ENCODE peak calls at places on chromosomes 2 and 18, in four cellular contexts. E, A, R and V are unnamed samples.

GRCh38 chr18:35730738-35731370 is 149.3 kb downstream of the GALNT1 start:
- DNase-seq in E (no peak), A (no peak), R (no peak), V (no peak)

GRCh38 chr2:85156141-85156540 is 22.9 kb downstream of the TCF7L1 start:
- DNase-seq in E (no peak), A (no peak), R (no peak), V (no peak)

GRCh38 chr2:20186078-20186854 is 38.7 kb downstream of the SDC1 start:
- DNase-seq in E (no peak), A (no peak), R (no peak), V (no peak)

GRCh38 chr2:25844089-25844488 is 34.2 kb downstream of the ASXL2 start:
- DNase-seq in E (no peak), A (no peak), R (no peak), V (no peak)

GRCh38 chr18:55264108-55264507 is 304.8 kb upstream of the CCDC68 start:
- DNase-seq in E (no peak), A (no peak), R (no peak), V (no peak)

GRCh38 chr2:221100467-221101089 is 471.5 kb downstream of the EPHA4 start:
- DNase-seq in E (no peak), A (no peak), R (no peak), V (no peak)

GRCh38 chr2:31248139-31248538 is 14.2 kb downstream of the EHD3 start:
- DNase-seq in E (no peak), A (no peak), R (no peak), V (no peak)

GRCh38 chr2:230097841-230098240 is 29.1 kb upstream of the SLC16A14 start:
- DNase-seq in E (no peak), A (no peak), R (no peak), V (no peak)

GRCh38 chr2:168155680-168156079 is 91.7 kb downstream of the STK39 start:
- DNase-seq in E (no peak), A (no peak), R (no peak), V (no peak)

GRCh38 chr2:147327636-147328035 is 517.2 kb upstream of the ACVR2A start:
- DNase-seq in E (no peak), A (no peak), R (no peak), V (no peak)

GRCh38 chr2:217749009-217749408 is 253.8 kb downstream of the TNS1 start:
- DNase-seq in E (no peak), A (no peak), R (no peak), V (no peak)

GRCh38 chr18:11246466-11246865 is 97.1 kb upstream of the PIEZO2 start:
- DNase-seq in E (no peak), A (no peak), R (no peak), V (no peak)